ENCODE peak calls at places on chromosomes 16 and 17, in ten cellular contexts. D is GM12864; W is GM12891; B is T-helper 22 cell; G is B cell; E is activated CD8-positive, alpha-beta memory T cell treated with anti-CD3 and anti-CD28 coated beads, Interleukin-2, amount 10 ng/mL, durations not matched to agents 7 days and 5 days; J is HEK293T; X is activated T-cell treated with anti-CD3 and anti-CD28 coated beads, Interleukin-2, amount 50 U/mL, for 4 hours; Z is AG08396; U is activated B cell treated with CpG ODN at 0.5 μM for 24 hours. I is an unnamed sample.

GRCh38 chr17:8726951-8727555 is 17.6 kb downstream of the CCDC42 start:
- DNase-seq in D (no peak), W (no peak), B (no peak), G (no peak), E (no peak), J (no peak), X (no peak), Z (no peak), U (no peak), I (peak)

GRCh38 chr17:59858167-59858790 is 34.5 kb downstream of the TUBD1 start:
- DNase-seq in D (no peak), W (no peak), B (no peak), G (no peak), E (no peak), J (no peak), X (no peak), Z (no peak), U (no peak), I (peak)

GRCh38 chr17:79391808-79392233 is 219.0 kb downstream of the RBFOX3 start:
- DNase-seq in D (no peak), W (peak), B (peak), G (peak), E (peak), J (peak), X (peak), Z (peak), U (peak), I (peak)

GRCh38 chr17:64084086-64084939 is 45.6 kb downstream of the ERN1 start:
- DNase-seq in D (no peak), W (no peak), B (no peak), G (no peak), E (no peak), J (peak), X (no peak), Z (peak), U (no peak), I (peak)

GRCh38 chr17:6775871-6776405 is at the start of gene FBXO39:
- DNase-seq in D (no peak), W (peak), B (no peak), G (no peak), E (peak), J (no peak), X (no peak), Z (peak), U (no peak), I (no peak)

GRCh38 chr17:67990909-67991308 is 5.4 kb downstream of the C17orf58 start:
- DNase-seq in D (no peak), W (no peak), B (no peak), G (no peak), E (no peak), J (no peak), X (no peak), Z (no peak), U (no peak), I (no peak)

GRCh38 chr16:72536673-72537435 is 364.9 kb upstream of the PMFBP1 start:
- DNase-seq in D (no peak), W (no peak), B (no peak), G (no peak), E (no peak), J (no peak), X (no peak), Z (no peak), U (no peak), I (peak)

GRCh38 chr17:51850206-51850605 is 308.3 kb downstream of the CA10 start:
- DNase-seq in D (no peak), W (no peak), B (no peak), G (no peak), E (no peak), J (no peak), X (no peak), Z (no peak), U (no peak), I (no peak)

GRCh38 chr17:48113201-48113676 is 5.7 kb downstream of the SNX11 start:
- DNase-seq in D (peak), W (peak), B (peak), G (peak), E (peak), J (no peak), X (peak), Z (no peak), U (peak), I (no peak)

GRCh38 chr16:1775006-1775845 is 2.3 kb upstream of the MRPS34 start:
- DNase-seq in D (no peak), W (no peak), B (no peak), G (no peak), E (no peak), J (no peak), X (no peak), Z (no peak), U (no peak), I (no peak)

GRCh38 chr17:55411463-55411855 is 10.2 kb downstream of the MMD start:
- DNase-seq in D (no peak), W (no peak), B (no peak), G (no peak), E (no peak), J (no peak), X (no peak), Z (no peak), U (no peak), I (no peak)

GRCh38 chr17:39926135-39926587 is 1.2 kb downstream of the ORMDL3 start:
- DNase-seq in D (no peak), W (no peak), B (no peak), G (no peak), E (no peak), J (no peak), X (no peak), Z (no peak), U (no peak), I (no peak)

GRCh38 chr16:68790130-68790761 is 53.1 kb upstream of the TANGO6 start:
- DNase-seq in D (no peak), W (no peak), B (no peak), G (no peak), E (no peak), J (no peak), X (no peak), Z (peak), U (no peak), I (peak)

GRCh38 chr17:45357364-45357997 is 40.7 kb upstream of the MAP3K14 start:
- DNase-seq in D (no peak), W (no peak), B (no peak), G (no peak), E (no peak), J (no peak), X (no peak), Z (no peak), U (no peak), I (no peak)

GRCh38 chr16:74778646-74779045 is 4.0 kb upstream of the FA2H start:
- DNase-seq in D (no peak), W (no peak), B (no peak), G (no peak), E (no peak), J (no peak), X (no peak), Z (no peak), U (no peak), I (no peak)

GRCh38 chr17:75404223-75404738 is 1.2 kb downstream of the GRB2 start:
- DNase-seq in D (no peak), W (no peak), B (peak), G (peak), E (peak), J (peak), X (peak), Z (peak), U (peak), I (peak)

GRCh38 chr16:54937673-54938350 is 7.1 kb downstream of the IRX5 start:
- DNase-seq in D (no peak), W (no peak), B (no peak), G (no peak), E (no peak), J (no peak), X (no peak), Z (no peak), U (no peak), I (no peak)

GRCh38 chr17:77638229-77638628 is 320.3 kb upstream of the TNRC6C start:
- DNase-seq in D (no peak), W (no peak), B (no peak), G (no peak), E (no peak), J (no peak), X (no peak), Z (no peak), U (no peak), I (no peak)